ENCODE peak calls at places on chromosome 17, in four cellular contexts. O is adipocyte, K is cardiac muscle cell, D is heart left ventricle. N is an unnamed sample.

GRCh38 chr17:50055426-50056216 is at the start of gene ITGA3:
- DNase-seq in O (peak; percentile 93), K (peak; percentile 87), D (peak; percentile 86), N (no peak)

GRCh38 chr17:50632637-50633036 is 2.0 kb upstream of the ABCC3 start:
- DNase-seq in O (no peak), K (no peak), D (no peak), N (no peak)

GRCh38 chr17:80795737-80796136 is 195.9 kb upstream of the CHMP6 start:
- DNase-seq in O (no peak), K (peak; percentile 54), D (peak; percentile 68), N (no peak)

GRCh38 chr17:77783991-77784820 is 174.3 kb upstream of the TNRC6C start:
- DNase-seq in O (no peak), K (no peak), D (no peak), N (no peak)

GRCh38 chr17:47907932-47908562 is 12.0 kb downstream of the SP2 start:
- DNase-seq in O (peak; percentile 23), K (no peak), D (no peak), N (no peak)

GRCh38 chr17:46722662-46723285 is 95.7 kb downstream of the WNT3 start:
- DNase-seq in O (no peak), K (no peak), D (no peak), N (no peak)

GRCh38 chr17:40410082-40410481 is 7.6 kb downstream of the TOP2A start:
- DNase-seq in O (no peak), K (no peak), D (no peak), N (no peak)

GRCh38 chr17:72900542-72900941 is 191.9 kb downstream of the SLC39A11 start:
- DNase-seq in O (no peak), K (no peak), D (no peak), N (no peak)

GRCh38 chr17:63356275-63356905 is 89.7 kb downstream of the CYB561 start:
- DNase-seq in O (peak; percentile 90), K (peak; percentile 79), D (no peak), N (peak; percentile 96)

GRCh38 chr17:30716461-30717289 is 107.8 kb downstream of the CRLF3 start:
- DNase-seq in O (peak; percentile 15), K (no peak), D (no peak), N (no peak)

GRCh38 chr17:20281860-20282259 is 185.5 kb downstream of the LGALS9B start:
- DNase-seq in O (no peak), K (no peak), D (peak; percentile 40), N (no peak)

GRCh38 chr17:56431736-56432135 is 161.8 kb upstream of the NOG start:
- DNase-seq in O (peak; percentile 41), K (no peak), D (no peak), N (no peak)

GRCh38 chr17:42197564-42198156 is 3.4 kb upstream of the GHDC start:
- DNase-seq in O (no peak), K (no peak), D (no peak), N (no peak)

GRCh38 chr17:38800237-38800760 is 943 bp upstream of the PIP4K2B start:
- DNase-seq in O (peak; percentile 49), K (no peak), D (no peak), N (no peak)

GRCh38 chr17:1042486-1042885 is 45.6 kb downstream of the TIMM22 start:
- DNase-seq in O (no peak), K (no peak), D (peak; percentile 2), N (no peak)

GRCh38 chr17:4475463-4475862 is 23.2 kb upstream of the SPNS2 start:
- DNase-seq in O (no peak), K (no peak), D (no peak), N (no peak)

GRCh38 chr17:40035162-40035559 is 19.0 kb downstream of the MED24 start:
- DNase-seq in O (peak; percentile 35), K (peak; percentile 67), D (no peak), N (no peak)

GRCh38 chr17:50627782-50628601 is 6.7 kb upstream of the ABCC3 start:
- DNase-seq in O (no peak), K (peak; percentile 27), D (no peak), N (no peak)

GRCh38 chr17:12640364-12640763 is 25.3 kb upstream of the MYOCD start:
- DNase-seq in O (no peak), K (no peak), D (no peak), N (no peak)

GRCh38 chr17:80923211-80924110 is 68.2 kb upstream of the CHMP6 start:
- DNase-seq in O (no peak), K (no peak), D (peak; percentile 28), N (no peak)

GRCh38 chr17:13525876-13526275 is 75.9 kb downstream of the HS3ST3A1 start:
- DNase-seq in O (no peak), K (no peak), D (no peak), N (no peak)

GRCh38 chr17:332558-333322 is 19.9 kb downstream of the RPH3AL start:
- DNase-seq in O (peak; percentile 75), K (peak; percentile 56), D (peak; percentile 67), N (peak; percentile 43)

GRCh38 chr17:45852535-45853297 is 8.0 kb downstream of the SPPL2C start:
- DNase-seq in O (peak; percentile 80), K (peak; percentile 69), D (no peak), N (no peak)

GRCh38 chr17:49031965-49032928 is 35.1 kb downstream of the IGF2BP1 start:
- DNase-seq in O (peak; percentile 91), K (peak; percentile 88), D (no peak), N (no peak)

GRCh38 chr17:3004925-3005324 is 58.5 kb downstream of the OR1D5 start:
- DNase-seq in O (no peak), K (no peak), D (peak; percentile 80), N (no peak)

GRCh38 chr17:37787055-37787720 is 42.3 kb upstream of the HNF1B start:
- DNase-seq in O (peak; percentile 47), K (peak; percentile 33), D (no peak), N (no peak)

GRCh38 chr17:4666296-4666695 is 24.8 kb upstream of the ALOX15 start:
- DNase-seq in O (no peak), K (no peak), D (no peak), N (no peak)

GRCh38 chr17:951388-952132 is 28.0 kb downstream of the NXN start:
- DNase-seq in O (peak; percentile 86), K (peak; percentile 76), D (no peak), N (no peak)

GRCh38 chr17:63774141-63774981 is at the start of gene DDX42:
- DNase-seq in O (peak; percentile 77), K (peak; percentile 70), D (peak; percentile 67), N (no peak)

GRCh38 chr17:71349908-71350600 is 770.8 kb upstream of the SOX9 start:
- DNase-seq in O (no peak), K (peak; percentile 56), D (no peak), N (no peak)

GRCh38 chr17:75396781-75397180 is 8.7 kb downstream of the GRB2 start:
- DNase-seq in O (no peak), K (no peak), D (no peak), N (no peak)
- H3K36me3 ChIP-seq in O (peaks cover 5% of the 10 kb centered on the region), K (no peaks in the 10 kb centered on the region), D (peaks cover 7% of the 10 kb centered on the region), N (no peaks in the 10 kb centered on the region)

GRCh38 chr17:43526886-43527648 is 19.1 kb downstream of the ETV4 start:
- DNase-seq in O (no peak), K (no peak), D (no peak), N (no peak)
- H3K36me3 ChIP-seq in O (peaks cover 36% of the 10 kb centered on the region), K (peaks cover 19% of the 10 kb centered on the region), D (peaks cover 58% of the 10 kb centered on the region), N (peaks cover 21% of the 10 kb centered on the region)

GRCh38 chr17:18322522-18322921 is 7.4 kb downstream of the SMCR8 start:
- DNase-seq in O (no peak), K (no peak), D (no peak), N (no peak)

GRCh38 chr17:18324140-18325049 is 9.3 kb downstream of the SMCR8 start:
- DNase-seq in O (no peak), K (no peak), D (no peak), N (no peak)

GRCh38 chr17:18321309-18321708 is 6.2 kb downstream of the SMCR8 start:
- DNase-seq in O (no peak), K (peak; percentile 43), D (no peak), N (no peak)

GRCh38 chr17:18323507-18324139 is 8.5 kb downstream of the SMCR8 start:
- DNase-seq in O (no peak), K (no peak), D (no peak), N (no peak)

DNA sequence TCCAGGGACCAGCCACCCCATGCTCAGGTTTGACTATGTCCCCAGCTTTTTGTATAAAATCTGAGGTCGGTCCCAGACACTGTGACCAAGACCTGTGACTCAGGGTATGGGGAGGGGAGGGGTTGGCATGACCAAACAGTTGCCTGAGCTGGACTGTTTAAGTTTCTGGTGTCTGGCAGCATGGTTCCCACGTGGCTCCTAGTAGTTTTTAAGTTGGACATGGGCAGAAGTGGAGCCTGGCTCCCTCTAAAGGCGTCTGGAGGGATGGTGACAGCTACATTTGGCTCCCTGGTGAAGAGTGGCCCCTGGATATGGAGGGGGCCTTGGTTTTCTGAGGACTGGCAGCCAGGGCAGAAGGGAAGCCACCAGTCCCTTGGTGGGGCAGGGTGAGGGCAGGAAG is 7.9 kb downstream of the SMCR8 start:
- DNase-seq in O (no peak), K (no peak), D (no peak), N (no peak)
- H3K36me3 ChIP-seq in O (peaks cover 36% of the 10 kb centered on the region), K (peaks cover 13% of the 10 kb centered on the region), D (peaks cover 87% of the 10 kb centered on the region), N (peaks cover 27% of the 10 kb centered on the region)

GRCh38 chr17:67912656-67913055 is 83.6 kb downstream of the C17orf58 start:
- DNase-seq in O (no peak), K (no peak), D (no peak), N (no peak)

GRCh38 chr17:67911038-67911782 is 85.1 kb downstream of the C17orf58 start:
- DNase-seq in O (no peak), K (no peak), D (no peak), N (no peak)

GRCh38 chr17:67912088-67912487 is 84.2 kb downstream of the C17orf58 start:
- DNase-seq in O (no peak), K (no peak), D (no peak), N (no peak)
- H3K36me3 ChIP-seq in O (peaks cover 64% of the 10 kb centered on the region), K (peaks cover 61% of the 10 kb centered on the region), D (peaks cover 83% of the 10 kb centered on the region), N (peaks cover 3% of the 10 kb centered on the region)

GRCh38 chr17:76748657-76749056 is 10.7 kb downstream of the MFSD11 start:
- DNase-seq in O (no peak), K (no peak), D (no peak), N (no peak)
- H3K36me3 ChIP-seq in O (peaks cover 45% of the 10 kb centered on the region), K (peaks cover 14% of the 10 kb centered on the region), D (peaks cover 71% of the 10 kb centered on the region), N (peaks cover 4% of the 10 kb centered on the region)

N was measured in BJ.